ENCODE peak calls at places on chromosomes 16 and 17, in five cellular contexts. C is iPS DF 6.9; M is CD4-positive, alpha-beta memory T cell; Z is ovary; N is mammary epithelial cell. O is an unnamed sample.
A peak's percentile ranks its signal among the peaks of the same experiment; 100 is the strongest.

GRCh38 chr17:7004398-7005253 is 7.8 kb upstream of the RNASEK start:
- DNase-seq in C (no peak), M (peak; percentile 77), Z (no peak), N (peak; percentile 69), O (no peak)

GRCh38 chr16:27515874-27516353 is 33.8 kb downstream of the GTF3C1 start:
- DNase-seq in C (peak; percentile 31), M (no peak), Z (no peak), N (peak; percentile 11), O (no peak)

GRCh38 chr16:77569406-77569805 is 134.6 kb upstream of the ADAMTS18 start:
- DNase-seq in C (no peak), M (no peak), Z (no peak), N (no peak), O (no peak)

GRCh38 chr17:75390982-75391381 is 14.5 kb downstream of the GRB2 start:
- DNase-seq in C (no peak), M (no peak), Z (no peak), N (no peak), O (no peak)

GRCh38 chr17:16073845-16074244 is 74.2 kb downstream of the TTC19 start:
- DNase-seq in C (no peak), M (no peak), Z (no peak), N (no peak), O (no peak)

GRCh38 chr16:89864421-89864820 is 9.0 kb upstream of the TCF25 start:
- DNase-seq in C (no peak), M (no peak), Z (no peak), N (peak; percentile 79), O (no peak)

GRCh38 chr17:16942141-16943031 is 29.5 kb downstream of the TNFRSF13B start:
- DNase-seq in C (no peak), M (no peak), Z (no peak), N (no peak), O (no peak)

GRCh38 chr16:54285414-54286066 is 1.0 kb downstream of the IRX3 start:
- DNase-seq in C (no peak), M (no peak), Z (no peak), N (peak; percentile 71), O (no peak)

GRCh38 chr16:2160915-2161551 is 5.5 kb downstream of the TRAF7 start:
- DNase-seq in C (no peak), M (no peak), Z (peak; percentile 70), N (no peak), O (no peak)

GRCh38 chr16:89122322-89122831 is 28.7 kb downstream of the ACSF3 start:
- DNase-seq in C (no peak), M (peak; percentile 80), Z (no peak), N (no peak), O (peak; percentile 59)

GRCh38 chr17:2462481-2462880 is 49.2 kb downstream of the METTL16 start:
- DNase-seq in C (no peak), M (no peak), Z (no peak), N (no peak), O (no peak)

GRCh38 chr17:56891751-56892150 is 22.1 kb downstream of the TRIM25 start:
- DNase-seq in C (no peak), M (peak; percentile 41), Z (no peak), N (no peak), O (peak; percentile 48)

GRCh38 chr17:64118452-64118979 is 11.4 kb downstream of the ERN1 start:
- DNase-seq in C (no peak), M (no peak), Z (peak; percentile 60), N (no peak), O (no peak)

GRCh38 chr17:64992325-64992802 is 64.2 kb downstream of the GNA13 start:
- DNase-seq in C (no peak), M (no peak), Z (no peak), N (peak; percentile 98), O (no peak)

GRCh38 chr16:85426806-85427205 is 186.3 kb upstream of the GSE1 start:
- DNase-seq in C (no peak), M (no peak), Z (peak; percentile 10), N (no peak), O (no peak)

GRCh38 chr17:9285602-9286001 is 264.3 kb downstream of the NTN1 start:
- DNase-seq in C (no peak), M (no peak), Z (no peak), N (no peak), O (no peak)

GRCh38 chr16:51651061-51651466 is 500.0 kb upstream of the SALL1 start:
- DNase-seq in C (no peak), M (no peak), Z (no peak), N (no peak), O (no peak)

GRCh38 chr16:85086347-85087291 is 25.7 kb downstream of the CIBAR2 start:
- DNase-seq in C (peak; percentile 47), M (peak; percentile 70), Z (peak; percentile 54), N (peak; percentile 62), O (peak; percentile 63)

GRCh38 chr16:81216706-81217105 is 21.8 kb upstream of the BCO1 start:
- DNase-seq in C (no peak), M (no peak), Z (no peak), N (no peak), O (no peak)

GRCh38 chr16:78122774-78123315 is 23.4 kb downstream of the WWOX start:
- DNase-seq in C (no peak), M (peak; percentile 63), Z (no peak), N (peak; percentile 57), O (no peak)

GRCh38 chr17:41324180-41325075 is 8.9 kb upstream of the KRTAP17-1 start:
- DNase-seq in C (peak; percentile 39), M (no peak), Z (no peak), N (peak; percentile 63), O (no peak)

GRCh38 chr17:49677134-49677932 is 564 bp downstream of the SPOP start:
- DNase-seq in C (peak; percentile 73), M (peak; percentile 94), Z (peak; percentile 97), N (peak; percentile 83), O (peak; percentile 94)

GRCh38 chr17:43360376-43360738 is 38.4 kb upstream of the ARL4D start:
- DNase-seq in C (no peak), M (peak; percentile 86), Z (peak; percentile 76), N (no peak), O (peak; percentile 88)

GRCh38 chr17:29376667-29377268 is 13.4 kb upstream of the TAOK1 start:
- DNase-seq in C (no peak), M (no peak), Z (no peak), N (peak; percentile 43), O (no peak)

GRCh38 chr17:40312893-40313659 is 4.1 kb downstream of the RARA start:
- DNase-seq in C (no peak), M (no peak), Z (peak; percentile 14), N (no peak), O (no peak)

GRCh38 chr16:73529303-73530012 is 481.5 kb upstream of the ZFHX3 start:
- DNase-seq in C (no peak), M (no peak), Z (no peak), N (no peak), O (no peak)

GRCh38 chr16:66332599-66332998 is 33.9 kb upstream of the CDH5 start:
- DNase-seq in C (no peak), M (no peak), Z (no peak), N (no peak), O (no peak)

GRCh38 chr16:19757762-19758595 is 39.9 kb downstream of the IQCK start:
- DNase-seq in C (no peak), M (no peak), Z (no peak), N (peak; percentile 81), O (no peak)

GRCh38 chr17:77556408-77557068 is 402.0 kb upstream of the TNRC6C start:
- DNase-seq in C (no peak), M (no peak), Z (no peak), N (no peak), O (no peak)

GRCh38 chr17:17710728-17711541 is 29.7 kb downstream of the RAI1 start:
- DNase-seq in C (no peak), M (no peak), Z (peak; percentile 49), N (peak; percentile 86), O (no peak)

GRCh38 chr17:51541215-51541614 is 280.9 kb downstream of the UTP18 start:
- DNase-seq in C (no peak), M (no peak), Z (no peak), N (no peak), O (no peak)

GRCh38 chr16:14252860-14253259 is 181.7 kb downstream of the MRTFB start:
- DNase-seq in C (no peak), M (no peak), Z (no peak), N (no peak), O (no peak)

GRCh38 chr17:51687887-51688286 is 427.5 kb downstream of the UTP18 start:
- DNase-seq in C (no peak), M (no peak), Z (no peak), N (no peak), O (no peak)

DNA sequence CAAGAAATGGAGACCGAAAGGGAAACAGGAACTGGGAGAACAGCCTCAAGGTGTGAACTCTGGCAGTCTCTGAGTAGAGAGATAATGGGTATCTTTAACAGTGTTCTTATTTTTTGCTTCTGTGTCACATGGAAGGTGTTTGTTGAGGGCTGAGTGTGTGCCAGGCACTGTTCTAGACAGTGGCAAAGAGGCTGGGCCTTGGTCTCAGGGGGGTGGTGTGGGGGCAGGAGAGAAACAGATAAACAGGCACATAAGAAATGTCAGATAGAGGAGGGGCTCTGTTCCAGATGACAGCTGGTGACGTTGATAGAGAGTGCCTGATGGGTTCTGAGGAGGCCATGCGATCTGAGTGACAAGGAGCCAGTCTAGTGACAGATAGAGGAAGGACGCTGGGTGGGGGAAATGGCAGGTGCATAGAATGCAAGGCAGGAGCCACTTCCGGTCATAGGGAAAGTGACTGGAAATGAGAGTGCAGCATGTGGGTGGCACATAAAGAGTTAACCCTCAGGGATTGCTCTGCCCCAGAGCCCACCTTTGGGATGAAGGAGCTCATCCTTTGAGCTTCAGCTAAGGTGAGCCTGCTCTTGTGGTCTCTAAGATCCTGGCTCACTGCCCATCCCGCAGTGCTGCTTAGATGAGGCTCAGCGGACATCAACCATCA is 33.9 kb downstream of the EPN2 start:
- DNase-seq in C (no peak), M (no peak), Z (no peak), N (no peak), O (no peak)
- H3K4me1 ChIP-seq in C (no peaks in the 10 kb centered on the region), M (no peaks in the 10 kb centered on the region), Z (peaks cover 4% of the 10 kb centered on the region), N (no peaks in the 10 kb centered on the region), O (no peaks in the 10 kb centered on the region)

GRCh38 chr16:87733190-87733589 is 32.6 kb downstream of the KLHDC4 start:
- DNase-seq in C (no peak), M (no peak), Z (no peak), N (no peak), O (no peak)
- H3K9me3 ChIP-seq in C (no peaks in the 10 kb centered on the region), M (no peaks in the 10 kb centered on the region), Z (no peaks in the 10 kb centered on the region), N (no peaks in the 10 kb centered on the region), O (no peaks in the 10 kb centered on the region)

GRCh38 chr17:76441681-76442340 is 11.1 kb downstream of the UBE2O start:
- DNase-seq in C (no peak), M (no peak), Z (no peak), N (no peak), O (no peak)
- H3K4me1 ChIP-seq in C (peaks cover 36% of the 10 kb centered on the region), M (peaks cover 16% of the 10 kb centered on the region), Z (peaks cover 2% of the 10 kb centered on the region), N (peaks cover 33% of the 10 kb centered on the region), O (peaks cover 27% of the 10 kb centered on the region)

GRCh38 chr17:70235252-70235651 is 65.9 kb downstream of the KCNJ2 start:
- DNase-seq in C (no peak), M (no peak), Z (no peak), N (no peak), O (no peak)
- H3K9me3 ChIP-seq in C (no peaks in the 10 kb centered on the region), M (no peaks in the 10 kb centered on the region), Z (no peaks in the 10 kb centered on the region), N (no peaks in the 10 kb centered on the region), O (no peaks in the 10 kb centered on the region)

GRCh38 chr16:46793841-46794240 is 37.1 kb downstream of the C16orf87 start:
- DNase-seq in C (no peak), M (no peak), Z (no peak), N (no peak), O (no peak)
- H3K4me1 ChIP-seq in C (no peaks in the 10 kb centered on the region), M (peaks cover 8% of the 10 kb centered on the region), Z (peaks cover 2% of the 10 kb centered on the region), N (peaks cover 7% of the 10 kb centered on the region), O (peaks cover 4% of the 10 kb centered on the region)

O was measured in CD8-positive, alpha-beta memory T cell.